ENCODE peak calls at places on chromosome 14, in four cellular contexts. G, I, B and J are unnamed samples.

GRCh38 chr14:81946808-81947798 is 413.4 kb upstream of the SEL1L start:
- DNase-seq in G (no peak), I (no peak), B (no peak), J (no peak)

GRCh38 chr14:70722418-70722817 is 80.7 kb downstream of the TTC9 start:
- DNase-seq in G (no peak), I (peak), B (no peak), J (peak)

GRCh38 chr14:105508069-105508468 is 17.0 kb downstream of the TEDC1 start:
- DNase-seq in G (no peak), I (no peak), B (no peak), J (no peak)

GRCh38 chr14:93303659-93304058 is 29.2 kb downstream of the BTBD7 start:
- DNase-seq in G (no peak), I (no peak), B (no peak), J (peak)

GRCh38 chr14:34874386-34875030 is 652 bp downstream of the BAZ1A start:
- DNase-seq in G (peak), I (no peak), B (peak), J (peak)

GRCh38 chr14:56703947-56704346 is 106.3 kb downstream of the OTX2 start:
- DNase-seq in G (no peak), I (no peak), B (no peak), J (no peak)

GRCh38 chr14:70803321-70804110 is 5.8 kb downstream of the MAP3K9 start:
- DNase-seq in G (peak), I (no peak), B (no peak), J (no peak)

GRCh38 chr14:22791302-22791701 is 23.9 kb downstream of the SLC7A7 start:
- DNase-seq in G (no peak), I (no peak), B (peak), J (no peak)

GRCh38 chr14:78863143-78863542 is 693.0 kb downstream of the NRXN3 start:
- DNase-seq in G (no peak), I (peak), B (no peak), J (peak)

GRCh38 chr14:70789361-70789760 is 20.0 kb downstream of the MAP3K9 start:
- DNase-seq in G (no peak), I (no peak), B (peak), J (peak)

GRCh38 chr14:75982724-75983358 is 1.0 kb upstream of the TGFB3 start:
- DNase-seq in G (peak), I (no peak), B (no peak), J (peak)

GRCh38 chr14:20969336-20969735 is 14.0 kb downstream of the RNASE2 start:
- DNase-seq in G (no peak), I (no peak), B (no peak), J (no peak)

GRCh38 chr14:44316647-44317432 is 190.2 kb downstream of the FSCB start:
- DNase-seq in G (no peak), I (peak), B (peak), J (peak)

GRCh38 chr14:75800792-75801191 is 139.7 kb downstream of the TTLL5 start:
- DNase-seq in G (no peak), I (no peak), B (no peak), J (no peak)

GRCh38 chr14:104435147-104436046 is 144.2 kb upstream of the C14orf180 start:
- DNase-seq in G (no peak), I (no peak), B (no peak), J (no peak)

GRCh38 chr14:63795532-63795931 is 57.3 kb upstream of the SYNE2 start:
- DNase-seq in G (no peak), I (no peak), B (no peak), J (no peak)

GRCh38 chr14:100408350-100409015 is 85.3 kb downstream of the SLC25A47 start:
- DNase-seq in G (no peak), I (no peak), B (no peak), J (no peak)

GRCh38 chr14:68110989-68111704 is 291.6 kb downstream of the RAD51B start:
- DNase-seq in G (no peak), I (no peak), B (no peak), J (no peak)

GRCh38 chr14:79740043-79740442 is 471.3 kb downstream of the DIO2 start:
- DNase-seq in G (no peak), I (no peak), B (no peak), J (no peak)

GRCh38 chr14:101482066-101482465 is 79.2 kb upstream of the DIO3 start:
- DNase-seq in G (no peak), I (no peak), B (no peak), J (no peak)